ENCODE peak calls at places on chromosomes 11 and 22, in six cellular contexts. L is IMR-90, G is fibroblast of the aortic adventitia, X is left lung, N is fibroblast of mammary gland, O is A549. C is an unnamed sample.

GRCh38 chr11:130625907-130626306 is 177.5 kb downstream of the ADAMTS15 start:
- DNase-seq in L (no peak), G (no peak), X (no peak), N (no peak), O (no peak), C (no peak)

GRCh38 chr11:119339581-119340334 is 925 bp downstream of the C1QTNF5 start:
- DNase-seq in L (no peak), G (peak), X (peak), N (peak), O (no peak), C (peak)

GRCh38 chr22:37784829-37785495 is 22.8 kb upstream of the GCAT start:
- DNase-seq in L (no peak), G (no peak), X (no peak), N (no peak), O (no peak), C (peak)

GRCh38 chr11:6630632-6631291 is 11.5 kb upstream of the TPP1 start:
- DNase-seq in L (no peak), G (no peak), X (no peak), N (no peak), O (no peak), C (no peak)

GRCh38 chr11:132186699-132187098 is 816.3 kb downstream of the NTM start:
- DNase-seq in L (no peak), G (no peak), X (no peak), N (no peak), O (no peak), C (no peak)

GRCh38 chr11:104891135-104891534 is 7.1 kb downstream of the CASP12 start:
- DNase-seq in L (peak), G (no peak), X (no peak), N (peak), O (no peak), C (no peak)

GRCh38 chr11:119377961-119378667 is 3.4 kb downstream of the USP2 start:
- DNase-seq in L (no peak), G (no peak), X (peak), N (no peak), O (no peak), C (no peak)

GRCh38 chr22:19879996-19880785 is 25.5 kb upstream of the GNB1L start:
- DNase-seq in L (no peak), G (no peak), X (peak), N (no peak), O (no peak), C (peak)

GRCh38 chr11:45089251-45089650 is 57.2 kb upstream of the PRDM11 start:
- DNase-seq in L (peak), G (peak), X (no peak), N (peak), O (no peak), C (no peak)

GRCh38 chr11:17410606-17411379 is 22.3 kb upstream of the KCNJ11 start:
- DNase-seq in L (no peak), G (no peak), X (no peak), N (no peak), O (no peak), C (peak)

GRCh38 chr11:65972116-65972515 is 10.6 kb downstream of the SART1 start:
- DNase-seq in L (no peak), G (no peak), X (no peak), N (no peak), O (no peak), C (no peak)

GRCh38 chr22:27879923-27880322 is 39.1 kb downstream of the PITPNB start:
- DNase-seq in L (peak), G (peak), X (no peak), N (peak), O (peak), C (no peak)

GRCh38 chr11:100738701-100739100 is 51.6 kb downstream of the ARHGAP42 start:
- DNase-seq in L (no peak), G (no peak), X (no peak), N (no peak), O (no peak), C (no peak)

GRCh38 chr11:96905084-96905641 is 515.4 kb downstream of the JRKL start:
- DNase-seq in L (no peak), G (peak), X (no peak), N (no peak), O (no peak), C (no peak)

GRCh38 chr11:11884774-11885481 is 43.2 kb downstream of the USP47 start:
- DNase-seq in L (no peak), G (no peak), X (no peak), N (no peak), O (no peak), C (no peak)

GRCh38 chr22:37508431-37508963 is 10.7 kb downstream of the CARD10 start:
- DNase-seq in L (no peak), G (no peak), X (no peak), N (no peak), O (no peak), C (no peak)

GRCh38 chr11:112593440-112593839 is 332.8 kb upstream of the PLET1 start:
- DNase-seq in L (no peak), G (no peak), X (no peak), N (no peak), O (no peak), C (no peak)

GRCh38 chr11:111941963-111942362 is 4.8 kb downstream of the DIXDC1 start:
- DNase-seq in L (no peak), G (no peak), X (no peak), N (no peak), O (no peak), C (no peak)

DNA sequence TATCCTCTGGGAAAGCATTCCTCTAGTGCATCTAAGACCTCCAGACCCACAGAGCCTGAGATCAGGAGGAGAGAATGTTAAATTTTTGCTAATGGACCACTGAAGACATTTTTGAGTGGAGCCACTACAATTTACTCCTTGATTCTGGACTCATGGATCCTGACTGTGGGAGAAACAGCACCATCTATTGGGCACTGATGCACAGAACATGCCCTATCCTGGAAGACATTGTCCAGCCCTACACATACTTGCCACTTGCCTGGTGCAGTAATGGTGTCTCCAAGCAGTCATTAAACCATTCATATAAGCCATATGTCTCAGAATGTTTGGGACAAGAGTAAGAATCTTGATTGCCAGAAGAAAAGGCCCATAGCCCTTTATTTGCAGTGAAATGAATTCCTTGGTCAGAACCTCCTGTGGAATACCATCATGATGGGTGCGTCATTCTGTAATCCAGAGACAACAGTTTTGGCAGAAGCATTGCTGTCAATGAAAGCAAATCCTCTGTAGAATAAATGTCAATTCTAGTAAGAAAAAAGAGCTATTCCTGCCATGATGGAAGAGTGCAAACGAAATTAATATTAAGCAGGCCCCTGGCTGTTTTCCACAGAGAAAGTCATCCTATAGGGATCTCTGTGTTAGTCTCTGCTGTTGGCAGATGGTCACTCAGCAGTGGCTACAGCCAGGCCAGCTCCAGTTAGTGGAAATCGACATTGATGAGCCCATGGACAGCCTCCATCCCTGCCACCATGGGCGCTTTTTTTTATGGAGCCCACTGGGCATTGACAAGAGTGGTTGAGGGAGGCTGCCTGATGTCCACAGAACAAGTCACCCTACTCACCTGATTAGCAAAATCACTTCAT is 43.5 kb downstream of the GGTLC2 start:
- DNase-seq in L (peak), G (peak), X (no peak), N (peak), O (no peak), C (no peak)
- TF ChIP-seq CTCF in L (peak), G (peak), X (peak), N (peak), O (peak), C (peak)

GRCh38 chr22:17199131-17199731 is 20.0 kb downstream of the ADA2 start:
- DNase-seq in L (peak), G (peak), X (no peak), N (peak), O (no peak), C (no peak)

GRCh38 chr22:17205432-17205831 is 13.8 kb downstream of the ADA2 start:
- DNase-seq in L (no peak), G (no peak), X (no peak), N (no peak), O (no peak), C (no peak)

GRCh38 chr22:17198188-17199130 is 20.8 kb downstream of the ADA2 start:
- DNase-seq in L (no peak), G (peak), X (no peak), N (peak), O (no peak), C (peak)

DNA sequence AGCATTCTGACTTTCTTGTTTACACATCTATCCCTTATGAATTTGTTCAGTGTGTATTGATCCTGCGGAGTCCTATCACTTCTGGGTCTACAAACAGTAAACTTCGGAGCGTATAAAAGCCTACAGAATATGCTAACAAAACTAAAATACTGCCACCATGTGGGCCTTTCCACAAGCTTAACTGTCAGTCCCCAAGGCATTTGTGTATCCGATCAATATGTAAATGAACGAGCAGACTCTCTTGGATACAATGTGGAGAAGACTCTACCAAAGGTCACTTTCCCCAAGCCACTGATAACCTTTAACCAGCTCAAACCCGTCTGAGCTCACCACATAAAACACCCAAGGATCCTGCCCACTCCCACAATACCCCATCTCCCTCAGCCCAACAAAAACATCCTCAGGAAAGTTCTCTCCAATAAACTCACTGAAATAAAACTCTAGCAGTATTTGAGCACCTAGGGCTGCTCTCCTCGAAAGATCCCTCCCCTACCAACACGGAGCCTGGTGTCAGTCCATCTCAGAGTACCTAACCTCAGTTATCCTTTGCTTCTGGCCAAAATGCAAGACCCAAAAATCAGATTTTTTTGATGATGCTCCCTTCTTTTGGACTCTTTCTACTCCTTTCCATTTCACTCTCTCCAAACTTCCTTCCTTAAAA is 17.8 kb downstream of the ADA2 start:
- DNase-seq in L (peak), G (peak), X (no peak), N (peak), O (no peak), C (no peak)
- TF ChIP-seq CTCF in L (peak), G (peak), X (no peak), N (peak), O (no peak), C (no peak)

GRCh38 chr11:2588809-2589537 is 110.8 kb downstream of the KCNQ1OT1 start:
- DNase-seq in L (no peak), G (no peak), X (peak), N (no peak), O (no peak), C (peak)
- TF ChIP-seq CTCF in L (no peak), G (no peak), X (no peak), N (no peak), O (no peak), C (no peak)

DNA sequence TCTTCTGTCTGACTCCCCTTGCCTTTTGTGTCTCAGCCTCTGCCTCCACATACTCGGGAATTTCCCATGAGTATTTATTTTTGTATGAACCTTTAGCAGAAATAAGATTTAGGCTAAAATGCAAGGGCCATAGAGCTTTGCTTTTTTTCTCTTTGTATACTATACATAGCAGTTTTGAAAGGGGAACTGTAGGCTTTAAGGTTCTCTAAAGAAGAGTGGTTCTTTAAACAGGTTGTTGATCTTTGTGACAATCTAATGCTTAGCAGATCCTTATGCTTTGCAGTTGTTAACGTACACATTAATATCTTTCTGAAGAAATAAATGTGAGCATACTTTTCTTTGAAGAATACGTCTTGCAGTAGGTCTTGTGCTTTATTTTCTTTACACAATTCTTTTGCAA is 35.0 kb downstream of the TBCEL start:
- DNase-seq in L (no peak), G (no peak), X (no peak), N (no peak), O (no peak), C (no peak)
- TF ChIP-seq CTCF in L (no peak), G (no peak), X (no peak), N (no peak), O (no peak), C (no peak)

GRCh38 chr11:62621567-62622470 is at the start of gene B3GAT3:
- DNase-seq in L (peak), G (peak), X (peak), N (peak), O (peak), C (peak)

GRCh38 chr11:62622476-62622875 is 690 bp upstream of the B3GAT3 start:
- DNase-seq in L (no peak), G (no peak), X (no peak), N (no peak), O (no peak), C (no peak)

GRCh38 chr11:62632492-62632891 is 10.7 kb upstream of the B3GAT3 start:
- DNase-seq in L (no peak), G (no peak), X (no peak), N (no peak), O (no peak), C (no peak)

GRCh38 chr11:62627718-62628117 is 5.9 kb upstream of the B3GAT3 start:
- DNase-seq in L (no peak), G (no peak), X (no peak), N (no peak), O (no peak), C (no peak)
- TF ChIP-seq CTCF in L (no peak), G (peak), X (no peak), N (peak), O (no peak), C (no peak)

DNA sequence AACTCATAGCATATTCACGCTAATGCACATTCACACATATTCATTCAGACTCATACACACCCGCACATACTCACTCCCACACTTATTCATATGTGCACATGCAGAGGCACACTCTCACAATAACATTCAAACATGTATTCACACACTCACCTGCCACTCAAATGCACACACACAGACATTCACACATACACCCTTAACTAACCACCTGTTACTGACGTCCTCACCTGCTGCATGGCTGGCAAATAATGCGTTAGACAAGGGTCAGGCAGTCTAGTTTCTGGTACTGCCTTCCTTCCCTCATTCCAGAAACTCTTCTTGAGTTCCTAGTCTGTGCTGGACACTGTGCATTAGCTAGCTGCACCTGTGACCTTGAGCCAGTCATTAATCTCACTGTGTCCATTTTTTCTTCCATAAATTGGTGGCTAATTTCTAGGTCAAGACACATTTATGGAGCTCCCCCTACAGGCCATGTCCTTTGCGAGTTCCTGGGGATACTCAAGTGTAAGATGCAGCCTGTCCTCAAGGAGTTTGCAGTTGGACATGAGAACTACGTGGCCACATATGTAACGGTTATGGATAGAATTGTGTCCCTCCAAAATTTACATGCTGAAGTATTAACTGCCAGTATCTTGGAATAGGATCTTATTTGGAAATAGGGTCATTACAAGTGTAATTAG is 34.5 kb upstream of the SEZ6L start:
- DNase-seq in L (no peak), G (no peak), X (no peak), N (no peak), O (no peak), C (no peak)
- TF ChIP-seq CTCF in L (no peak), G (no peak), X (no peak), N (no peak), O (no peak), C (no peak)

GRCh38 chr11:116660011-116660410 is 112.8 kb downstream of the BUD13 start:
- DNase-seq in L (no peak), G (no peak), X (no peak), N (no peak), O (no peak), C (no peak)

GRCh38 chr11:116661056-116661455 is 111.7 kb downstream of the BUD13 start:
- DNase-seq in L (no peak), G (no peak), X (no peak), N (no peak), O (no peak), C (no peak)

GRCh38 chr11:116656011-116656410 is 116.8 kb downstream of the BUD13 start:
- DNase-seq in L (no peak), G (no peak), X (no peak), N (no peak), O (no peak), C (no peak)

GRCh38 chr11:116658876-116659535 is 113.8 kb downstream of the BUD13 start:
- DNase-seq in L (no peak), G (no peak), X (no peak), N (no peak), O (no peak), C (no peak)

GRCh38 chr11:116657842-116658825 is 114.7 kb downstream of the BUD13 start:
- DNase-seq in L (no peak), G (peak), X (no peak), N (no peak), O (no peak), C (no peak)
- TF ChIP-seq CTCF in L (no peak), G (no peak), X (no peak), N (no peak), O (no peak), C (no peak)

DNA sequence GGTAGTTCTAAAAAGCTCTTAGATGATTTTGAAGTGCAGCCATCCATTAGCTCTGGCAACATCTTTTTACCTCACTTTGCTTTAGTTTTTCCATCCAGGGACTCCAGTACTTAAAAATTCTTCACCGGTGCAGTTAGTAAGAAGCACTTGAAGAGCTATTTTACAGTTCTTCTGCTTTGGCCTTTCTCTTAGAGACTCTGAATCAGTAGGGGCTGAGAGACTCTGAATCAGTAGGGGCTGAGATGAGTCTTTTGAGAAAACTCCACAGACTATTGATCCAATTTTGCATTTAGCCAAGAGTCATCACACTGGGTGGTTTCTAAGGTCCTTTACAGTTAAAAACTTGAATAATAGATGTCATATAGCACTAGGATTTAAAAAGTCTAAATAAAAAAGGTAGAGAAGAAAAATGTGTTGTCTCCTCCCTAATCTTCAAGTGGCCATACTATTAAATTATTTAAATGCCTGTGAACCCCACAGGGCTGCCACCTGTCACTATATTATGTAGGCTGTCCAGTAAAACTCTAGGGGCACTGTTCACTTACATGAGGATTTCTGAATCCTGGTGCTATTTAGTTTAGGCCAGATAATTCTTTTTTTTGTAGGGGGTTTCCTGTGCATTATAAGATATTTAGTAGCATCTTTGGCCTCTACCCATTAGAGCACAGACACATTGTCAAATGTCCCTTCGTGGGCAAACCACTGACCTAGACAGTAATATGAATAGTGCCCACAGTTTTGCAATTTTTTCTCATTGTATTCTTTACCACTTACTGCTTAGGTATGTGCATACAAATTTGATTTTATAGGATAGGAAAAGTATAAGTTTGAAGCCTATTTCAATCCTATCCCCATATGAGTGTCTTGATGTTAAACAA is 26.3 kb upstream of the HIKESHI start:
- DNase-seq in L (no peak), G (no peak), X (no peak), N (no peak), O (no peak), C (no peak)
- TF ChIP-seq CTCF in L (no peak), G (no peak), X (no peak), N (no peak), O (no peak), C (no peak)